ENCODE peak calls at places on chromosome 15, in five cellular contexts. O is GM23248; I is left ventricle myocardium inferior; Q is CD4-positive, alpha-beta memory T cell; V is A673. W is an unnamed sample. For H3K9me3 and H3K4me1, the result is how much of the 10 kb centered on the place peaks cover.

GRCh38 chr15:65101418-65101890 is 13.5 kb downstream of the UBAP1L start:
- DNase-seq in O (peak), I (peak), Q (peak), V (peak), W (peak)

GRCh38 chr15:78034495-78035191 is 42.9 kb downstream of the TBC1D2B start:
- DNase-seq in O (no peak), I (no peak), Q (peak), V (no peak), W (no peak)

GRCh38 chr15:70049701-70050445 is 47.8 kb downstream of the TLE3 start:
- DNase-seq in O (no peak), I (no peak), Q (no peak), V (no peak), W (no peak)

GRCh38 chr15:36591534-36592411 is 12.3 kb downstream of the CDIN1 start:
- DNase-seq in O (peak), I (no peak), Q (no peak), V (no peak), W (no peak)

GRCh38 chr15:65660927-65661326 is 39.2 kb downstream of the SLC24A1 start:
- DNase-seq in O (peak), I (no peak), Q (no peak), V (no peak), W (no peak)

GRCh38 chr15:79673416-79674123 is 223.2 kb downstream of the MTHFS start:
- DNase-seq in O (peak), I (no peak), Q (no peak), V (peak), W (no peak)

GRCh38 chr15:48868018-48868417 is 9.9 kb upstream of the EID1 start:
- DNase-seq in O (no peak), I (no peak), Q (no peak), V (no peak), W (no peak)

GRCh38 chr15:66249623-66250174 is 3.9 kb downstream of the MEGF11 start:
- DNase-seq in O (peak), I (no peak), Q (no peak), V (no peak), W (no peak)

GRCh38 chr15:29003446-29004233 is 117.9 kb downstream of the APBA2 start:
- DNase-seq in O (no peak), I (no peak), Q (no peak), V (no peak), W (no peak)

GRCh38 chr15:92421980-92422379 is 28.3 kb downstream of the ST8SIA2 start:
- DNase-seq in O (peak), I (no peak), Q (no peak), V (no peak), W (no peak)

GRCh38 chr15:56440226-56440770 is 24.6 kb downstream of the MNS1 start:
- DNase-seq in O (no peak), I (no peak), Q (no peak), V (no peak), W (no peak)

GRCh38 chr15:85030301-85031049 is 48.8 kb downstream of the PDE8A start:
- DNase-seq in O (peak), I (no peak), Q (no peak), V (peak), W (no peak)

GRCh38 chr15:65970937-65971740 is 101.8 kb downstream of the RAB11A start:
- DNase-seq in O (no peak), I (no peak), Q (no peak), V (no peak), W (no peak)

GRCh38 chr15:68298882-68299381 is 21.4 kb downstream of the FEM1B start:
- DNase-seq in O (peak), I (no peak), Q (peak), V (no peak), W (no peak)

GRCh38 chr15:90232941-90233700 is 620 bp downstream of the CIB1 start:
- DNase-seq in O (peak), I (peak), Q (no peak), V (no peak), W (no peak)

GRCh38 chr15:71385469-71385868 is 270.2 kb downstream of the THSD4 start:
- DNase-seq in O (no peak), I (no peak), Q (no peak), V (no peak), W (no peak)

GRCh38 chr15:51816615-51817014 is 12.8 kb upstream of the TMOD3 start:
- DNase-seq in O (no peak), I (no peak), Q (no peak), V (no peak), W (no peak)

GRCh38 chr15:22780267-22780666 is 6.2 kb upstream of the NIPA1 start:
- DNase-seq in O (peak), I (no peak), Q (no peak), V (no peak), W (no peak)

GRCh38 chr15:84600331-84600686 is 500 bp upstream of the ZSCAN2 start:
- DNase-seq in O (peak), I (peak), Q (peak), V (peak), W (no peak)

GRCh38 chr15:99384992-99385669 is 133.8 kb downstream of the LRRC28 start:
- DNase-seq in O (no peak), I (no peak), Q (no peak), V (no peak), W (no peak)

GRCh38 chr15:99141943-99142342 is 37.1 kb downstream of the SYNM start:
- DNase-seq in O (no peak), I (no peak), Q (no peak), V (no peak), W (no peak)

GRCh38 chr15:65095747-65096104 is 19.2 kb downstream of the KBTBD13 start:
- DNase-seq in O (no peak), I (no peak), Q (no peak), V (no peak), W (no peak)

GRCh38 chr15:69074011-69074842 is 59.7 kb downstream of the NOX5 start:
- DNase-seq in O (peak), I (peak), Q (no peak), V (peak), W (no peak)

GRCh38 chr15:29774900-29775299 is 47.4 kb downstream of the TJP1 start:
- DNase-seq in O (peak), I (no peak), Q (no peak), V (peak), W (no peak)

GRCh38 chr15:64263567-64263966 is 92.4 kb downstream of the CSNK1G1 start:
- DNase-seq in O (no peak), I (no peak), Q (no peak), V (no peak), W (no peak)

GRCh38 chr15:36601497-36601932 is 22.1 kb downstream of the CDIN1 start:
- DNase-seq in O (peak), I (peak), Q (no peak), V (no peak), W (no peak)

GRCh38 chr15:67775998-67776397 is 49.3 kb upstream of the SKOR1 start:
- DNase-seq in O (no peak), I (no peak), Q (no peak), V (no peak), W (no peak)

GRCh38 chr15:40764766-40765136 is 883 bp downstream of the GCHFR start:
- DNase-seq in O (peak), I (no peak), Q (no peak), V (no peak), W (no peak)

GRCh38 chr15:68586274-68586961 is 7.6 kb downstream of the CORO2B start:
- DNase-seq in O (peak), I (no peak), Q (no peak), V (peak), W (no peak)

GRCh38 chr15:64180235-64180824 is 17.5 kb upstream of the PPIB start:
- DNase-seq in O (no peak), I (no peak), Q (no peak), V (no peak), W (no peak)

GRCh38 chr15:93001156-93001555 is 87.9 kb downstream of the RGMA start:
- DNase-seq in O (no peak), I (no peak), Q (no peak), V (no peak), W (no peak)

GRCh38 chr15:47839233-47839867 is 122.0 kb downstream of the SEMA6D start:
- DNase-seq in O (no peak), I (no peak), Q (no peak), V (no peak), W (no peak)

GRCh38 chr15:47844437-47844836 is 127.1 kb downstream of the SEMA6D start:
- DNase-seq in O (no peak), I (no peak), Q (no peak), V (no peak), W (no peak)

GRCh38 chr15:47846911-47847310 is 129.6 kb downstream of the SEMA6D start:
- DNase-seq in O (no peak), I (no peak), Q (no peak), V (no peak), W (no peak)

GRCh38 chr15:47846128-47846868 is 129.0 kb downstream of the SEMA6D start:
- DNase-seq in O (no peak), I (no peak), Q (no peak), V (no peak), W (no peak)

GRCh38 chr15:47843124-47843663 is 125.9 kb downstream of the SEMA6D start:
- DNase-seq in O (no peak), I (no peak), Q (no peak), V (no peak), W (no peak)
- H3K9me3 ChIP-seq in O (under half), I (under half), Q (under half), V (under half), W (under half)

DNA sequence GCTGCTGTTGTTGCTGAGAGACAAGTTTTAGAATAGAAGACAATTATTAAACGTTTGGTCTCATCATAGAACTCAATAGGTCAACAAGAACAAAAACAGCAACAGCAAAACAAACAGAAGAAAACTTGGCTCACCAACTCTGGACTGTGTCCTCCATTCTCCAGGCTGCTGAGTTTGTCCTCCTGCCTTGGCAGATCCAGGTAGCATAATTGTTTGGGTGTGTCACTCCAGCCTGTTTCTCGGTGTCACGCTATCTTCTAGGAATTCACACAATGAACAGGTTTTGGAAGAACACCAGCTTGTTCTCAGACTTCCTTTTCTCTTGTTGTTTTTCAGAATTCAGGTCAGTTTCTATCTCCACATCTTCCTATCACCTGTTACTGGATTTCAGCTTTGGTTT is 34.7 kb downstream of the ARRDC4 start:
- DNase-seq in O (no peak), I (no peak), Q (no peak), V (no peak), W (no peak)
- H3K4me1 ChIP-seq in O (under half), I (under half), Q (under half), V (under half), W (under half)

GRCh38 chr15:55240125-55240760 is 43.5 kb upstream of the RSL24D1 start:
- DNase-seq in O (no peak), I (no peak), Q (no peak), V (no peak), W (no peak)
- H3K27ac ChIP-seq in O (no peak), I (no peak), Q (no peak), V (no peak), W (no peak)

GRCh38 chr15:45471151-45471550 is 51.4 kb downstream of the SLC30A4 start:
- DNase-seq in O (no peak), I (no peak), Q (no peak), V (no peak), W (no peak)

GRCh38 chr15:45469027-45469426 is 53.5 kb downstream of the SLC30A4 start:
- DNase-seq in O (no peak), I (no peak), Q (no peak), V (no peak), W (no peak)

GRCh38 chr15:45473068-45473467 is 49.5 kb downstream of the SLC30A4 start:
- DNase-seq in O (no peak), I (no peak), Q (no peak), V (no peak), W (no peak)

GRCh38 chr15:45468294-45468693 is 54.3 kb downstream of the SLC30A4 start:
- DNase-seq in O (peak), I (no peak), Q (no peak), V (no peak), W (no peak)

GRCh38 chr15:45469429-45469828 is 53.1 kb downstream of the SLC30A4 start:
- DNase-seq in O (no peak), I (no peak), Q (no peak), V (no peak), W (no peak)
- H3K9me3 ChIP-seq in O (under half), I (under half), Q (under half), V (under half), W (under half)

GRCh38 chr15:60389261-60390077 is 8.3 kb downstream of the ANXA2 start:
- DNase-seq in O (peak), I (no peak), Q (peak), V (no peak), W (no peak)

GRCh38 chr15:60390231-60390630 is 7.6 kb downstream of the ANXA2 start:
- DNase-seq in O (peak), I (no peak), Q (no peak), V (no peak), W (no peak)

GRCh38 chr15:60392601-60392985 is 5.2 kb downstream of the ANXA2 start:
- DNase-seq in O (peak), I (no peak), Q (peak), V (peak), W (no peak)

GRCh38 chr15:60391722-60392340 is 6.0 kb downstream of the ANXA2 start:
- DNase-seq in O (peak), I (no peak), Q (no peak), V (no peak), W (no peak)

GRCh38 chr15:60390931-60391501 is 6.8 kb downstream of the ANXA2 start:
- DNase-seq in O (peak), I (no peak), Q (no peak), V (peak), W (no peak)
- H3K4me1 ChIP-seq in O (half or more), I (half or more), Q (half or more), V (half or more), W (under half)

GRCh38 chr15:76337047-76337738 is 620 bp downstream of the ISL2 start:
- DNase-seq in O (peak), I (no peak), Q (no peak), V (peak), W (no peak)

GRCh38 chr15:76336254-76337046 is at the start of gene ISL2:
- DNase-seq in O (peak), I (no peak), Q (no peak), V (peak), W (no peak)

GRCh38 chr15:76334438-76335004 is 2.1 kb upstream of the ISL2 start:
- DNase-seq in O (no peak), I (no peak), Q (no peak), V (no peak), W (no peak)

GRCh38 chr15:76335129-76335850 is 1.3 kb upstream of the ISL2 start:
- DNase-seq in O (no peak), I (no peak), Q (no peak), V (no peak), W (no peak)

GRCh38 chr15:76335851-76336253 is 721 bp upstream of the ISL2 start:
- DNase-seq in O (no peak), I (no peak), Q (no peak), V (no peak), W (no peak)
- H3K27ac ChIP-seq in O (peak), I (no peak), Q (no peak), V (peak), W (no peak)

DNA sequence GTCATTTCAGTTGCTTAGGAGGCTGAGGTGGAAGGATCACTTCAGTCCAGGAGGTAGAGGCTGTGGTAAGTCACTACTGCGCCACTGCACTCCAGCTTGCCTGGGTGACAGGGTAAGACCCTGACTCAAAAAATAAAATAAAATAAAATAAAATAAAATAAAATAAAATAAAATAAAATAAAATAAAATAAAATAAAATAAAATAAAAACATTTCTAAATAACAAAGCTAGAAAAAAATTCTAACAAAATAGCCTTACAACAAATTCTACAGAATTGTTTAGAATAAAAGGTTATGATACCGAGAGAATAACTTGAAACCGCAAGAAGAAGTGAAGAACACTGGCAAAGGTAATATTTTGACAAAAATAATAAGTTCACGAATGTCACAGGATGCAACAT is 794.3 kb downstream of the NR2F2 start:
- DNase-seq in O (no peak), I (no peak), Q (no peak), V (no peak), W (no peak)
- H3K9me3 ChIP-seq in O (under half), I (under half), Q (under half), V (under half), W (under half)